ENCODE peak calls at places on chromosomes 12 and 14, in seven cellular contexts. One of them, this sample, is unnamed.

GRCh38 chr14:64702493-64703392 is 1.5 kb upstream of the PLEKHG3 start:
- DNase-seq in thoracic aorta: no peak
- DNase-seq in foreskin fibroblast: no peak
- DNase-seq in cardiac fibroblast: no peak
- DNase-seq in heart right ventricle: no peak
- DNase-seq in astrocyte of the spinal cord: no peak
- DNase-seq in hepatocyte: peak; percentile 84
- DNase-seq in this sample: no peak

GRCh38 chr12:65536876-65537661 is 258.6 kb downstream of the MSRB3 start:
- DNase-seq in thoracic aorta: peak; percentile 63
- DNase-seq in foreskin fibroblast: peak; percentile 98
- DNase-seq in cardiac fibroblast: peak; percentile 100
- DNase-seq in heart right ventricle: peak; percentile 14
- DNase-seq in astrocyte of the spinal cord: peak; percentile 100
- DNase-seq in hepatocyte: peak; percentile 69
- DNase-seq in this sample: peak; percentile 100

GRCh38 chr12:113328368-113328889 is 6.5 kb downstream of the SLC8B1 start:
- DNase-seq in thoracic aorta: no peak
- DNase-seq in foreskin fibroblast: no peak
- DNase-seq in cardiac fibroblast: no peak
- DNase-seq in heart right ventricle: no peak
- DNase-seq in astrocyte of the spinal cord: no peak
- DNase-seq in hepatocyte: no peak
- DNase-seq in this sample: no peak

GRCh38 chr12:114306646-114307045 is 99.3 kb downstream of the TBX5 start:
- DNase-seq in thoracic aorta: no peak
- DNase-seq in foreskin fibroblast: peak; percentile 84
- DNase-seq in cardiac fibroblast: peak; percentile 45
- DNase-seq in heart right ventricle: no peak
- DNase-seq in astrocyte of the spinal cord: no peak
- DNase-seq in hepatocyte: no peak
- DNase-seq in this sample: peak; percentile 53

GRCh38 chr12:106080111-106080732 is 58.5 kb downstream of the NUAK1 start:
- DNase-seq in thoracic aorta: no peak
- DNase-seq in foreskin fibroblast: peak; percentile 80
- DNase-seq in cardiac fibroblast: peak; percentile 66
- DNase-seq in heart right ventricle: no peak
- DNase-seq in astrocyte of the spinal cord: peak; percentile 75
- DNase-seq in hepatocyte: no peak
- DNase-seq in this sample: no peak

GRCh38 chr12:113130457-113131135 is 5.0 kb downstream of the RASAL1 start:
- DNase-seq in thoracic aorta: no peak
- DNase-seq in foreskin fibroblast: peak; percentile 20
- DNase-seq in cardiac fibroblast: no peak
- DNase-seq in heart right ventricle: no peak
- DNase-seq in astrocyte of the spinal cord: no peak
- DNase-seq in hepatocyte: no peak
- DNase-seq in this sample: no peak

GRCh38 chr14:78135450-78135891 is 34.7 kb upstream of the NRXN3 start:
- DNase-seq in thoracic aorta: no peak
- DNase-seq in foreskin fibroblast: no peak
- DNase-seq in cardiac fibroblast: no peak
- DNase-seq in heart right ventricle: no peak
- DNase-seq in astrocyte of the spinal cord: peak; percentile 40
- DNase-seq in hepatocyte: no peak
- DNase-seq in this sample: no peak

GRCh38 chr12:16112151-16112550 is 165.3 kb downstream of the SLC15A5 start:
- DNase-seq in thoracic aorta: no peak
- DNase-seq in foreskin fibroblast: no peak
- DNase-seq in cardiac fibroblast: no peak
- DNase-seq in heart right ventricle: no peak
- DNase-seq in astrocyte of the spinal cord: no peak
- DNase-seq in hepatocyte: no peak
- DNase-seq in this sample: no peak

GRCh38 chr14:85471744-85472143 is 58.2 kb upstream of the FLRT2 start:
- DNase-seq in thoracic aorta: no peak
- DNase-seq in foreskin fibroblast: peak; percentile 95
- DNase-seq in cardiac fibroblast: peak; percentile 93
- DNase-seq in heart right ventricle: peak; percentile 36
- DNase-seq in astrocyte of the spinal cord: peak; percentile 92
- DNase-seq in hepatocyte: peak; percentile 32
- DNase-seq in this sample: peak; percentile 91

GRCh38 chr12:102034346-102034745 is 27.4 kb downstream of the WASHC3 start:
- DNase-seq in thoracic aorta: no peak
- DNase-seq in foreskin fibroblast: no peak
- DNase-seq in cardiac fibroblast: peak; percentile 23
- DNase-seq in heart right ventricle: no peak
- DNase-seq in astrocyte of the spinal cord: peak; percentile 65
- DNase-seq in hepatocyte: no peak
- DNase-seq in this sample: no peak

GRCh38 chr12:100375023-100375737 is 18.3 kb downstream of the SLC17A8 start:
- DNase-seq in thoracic aorta: no peak
- DNase-seq in foreskin fibroblast: peak; percentile 25
- DNase-seq in cardiac fibroblast: peak; percentile 41
- DNase-seq in heart right ventricle: peak; percentile 74
- DNase-seq in astrocyte of the spinal cord: peak; percentile 72
- DNase-seq in hepatocyte: no peak
- DNase-seq in this sample: peak; percentile 15

GRCh38 chr12:74917743-74918142 is 291.9 kb downstream of the KCNC2 start:
- DNase-seq in thoracic aorta: no peak
- DNase-seq in foreskin fibroblast: no peak
- DNase-seq in cardiac fibroblast: no peak
- DNase-seq in heart right ventricle: no peak
- DNase-seq in astrocyte of the spinal cord: no peak
- DNase-seq in hepatocyte: no peak
- DNase-seq in this sample: no peak

GRCh38 chr12:42744539-42745156 is 155.1 kb upstream of the PRICKLE1 start:
- DNase-seq in thoracic aorta: no peak
- DNase-seq in foreskin fibroblast: peak; percentile 81
- DNase-seq in cardiac fibroblast: peak; percentile 78
- DNase-seq in heart right ventricle: no peak
- DNase-seq in astrocyte of the spinal cord: no peak
- DNase-seq in hepatocyte: peak; percentile 71
- DNase-seq in this sample: no peak

GRCh38 chr12:46546634-46547273 is 174.2 kb upstream of the SLC38A2 start:
- DNase-seq in thoracic aorta: no peak
- DNase-seq in foreskin fibroblast: peak; percentile 55
- DNase-seq in cardiac fibroblast: no peak
- DNase-seq in heart right ventricle: no peak
- DNase-seq in astrocyte of the spinal cord: no peak
- DNase-seq in hepatocyte: no peak
- DNase-seq in this sample: no peak

GRCh38 chr12:52748578-52748977 is 28.6 kb downstream of the KRT76 start:
- DNase-seq in thoracic aorta: no peak
- DNase-seq in foreskin fibroblast: no peak
- DNase-seq in cardiac fibroblast: no peak
- DNase-seq in heart right ventricle: no peak
- DNase-seq in astrocyte of the spinal cord: no peak
- DNase-seq in hepatocyte: no peak
- DNase-seq in this sample: no peak

GRCh38 chr14:63493246-63493645 is 49.9 kb downstream of the PPP2R5E start:
- DNase-seq in thoracic aorta: no peak
- DNase-seq in foreskin fibroblast: peak; percentile 57
- DNase-seq in cardiac fibroblast: peak; percentile 27
- DNase-seq in heart right ventricle: no peak
- DNase-seq in astrocyte of the spinal cord: no peak
- DNase-seq in hepatocyte: peak; percentile 23
- DNase-seq in this sample: no peak

GRCh38 chr12:50505386-50505827 is 622 bp downstream of the DIP2B start:
- DNase-seq in thoracic aorta: no peak
- DNase-seq in foreskin fibroblast: peak; percentile 41
- DNase-seq in cardiac fibroblast: peak; percentile 27
- DNase-seq in heart right ventricle: peak; percentile 18
- DNase-seq in astrocyte of the spinal cord: peak; percentile 23
- DNase-seq in hepatocyte: peak; percentile 34
- DNase-seq in this sample: no peak

GRCh38 chr12:106431839-106432411 is 74.4 kb downstream of the POLR3B start:
- DNase-seq in thoracic aorta: no peak
- DNase-seq in foreskin fibroblast: no peak
- DNase-seq in cardiac fibroblast: no peak
- DNase-seq in heart right ventricle: no peak
- DNase-seq in astrocyte of the spinal cord: no peak
- DNase-seq in hepatocyte: no peak
- DNase-seq in this sample: no peak

GRCh38 chr12:103729499-103729898 is 111.5 kb downstream of the NT5DC3 start:
- DNase-seq in thoracic aorta: no peak
- DNase-seq in foreskin fibroblast: no peak
- DNase-seq in cardiac fibroblast: no peak
- DNase-seq in heart right ventricle: no peak
- DNase-seq in astrocyte of the spinal cord: no peak
- DNase-seq in hepatocyte: no peak
- DNase-seq in this sample: no peak

GRCh38 chr14:74955229-74955999 is at the start of gene PGF:
- DNase-seq in thoracic aorta: no peak
- DNase-seq in foreskin fibroblast: peak; percentile 80
- DNase-seq in cardiac fibroblast: peak; percentile 44
- DNase-seq in heart right ventricle: peak; percentile 71
- DNase-seq in astrocyte of the spinal cord: peak; percentile 30
- DNase-seq in hepatocyte: peak; percentile 86
- DNase-seq in this sample: no peak

GRCh38 chr14:74956000-74956279 is 543 bp upstream of the PGF start:
- DNase-seq in thoracic aorta: no peak
- DNase-seq in foreskin fibroblast: no peak
- DNase-seq in cardiac fibroblast: no peak
- DNase-seq in heart right ventricle: no peak
- DNase-seq in astrocyte of the spinal cord: no peak
- DNase-seq in hepatocyte: no peak
- DNase-seq in this sample: no peak

GRCh38 chr14:74953686-74954085 is 1.7 kb downstream of the PGF start:
- DNase-seq in thoracic aorta: no peak
- DNase-seq in foreskin fibroblast: no peak
- DNase-seq in cardiac fibroblast: no peak
- DNase-seq in heart right ventricle: no peak
- DNase-seq in astrocyte of the spinal cord: no peak
- DNase-seq in hepatocyte: no peak
- DNase-seq in this sample: no peak

GRCh38 chr14:74954232-74954946 is 1.0 kb downstream of the PGF start:
- DNase-seq in thoracic aorta: no peak
- DNase-seq in foreskin fibroblast: peak; percentile 42
- DNase-seq in cardiac fibroblast: no peak
- DNase-seq in heart right ventricle: no peak
- DNase-seq in astrocyte of the spinal cord: no peak
- DNase-seq in hepatocyte: peak; percentile 63
- DNase-seq in this sample: no peak

DNA sequence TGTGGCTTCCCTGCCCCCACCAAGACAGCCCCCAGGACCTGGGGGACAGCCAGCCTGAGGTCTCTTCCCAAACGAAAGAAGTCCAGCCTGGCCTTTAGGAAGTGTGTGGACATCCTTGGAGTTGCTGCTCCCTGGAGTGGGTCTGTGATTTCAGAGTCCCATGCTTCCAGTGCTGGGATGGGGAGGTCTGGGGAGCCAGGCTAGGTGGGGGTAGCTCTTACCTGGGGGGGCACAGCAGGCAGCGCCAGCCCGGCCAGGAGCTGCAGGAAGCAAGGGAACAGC is 509 bp downstream of the PGF start:
- DNase-seq in thoracic aorta: no peak
- DNase-seq in foreskin fibroblast: no peak
- DNase-seq in cardiac fibroblast: no peak
- DNase-seq in heart right ventricle: no peak
- DNase-seq in astrocyte of the spinal cord: no peak
- DNase-seq in hepatocyte: no peak
- DNase-seq in this sample: no peak
- H3K4me3 ChIP-seq in thoracic aorta: peak overlapping the region; percentile 75
- H3K4me3 ChIP-seq in foreskin fibroblast: peak overlapping the region; percentile 72
- H3K4me3 ChIP-seq in cardiac fibroblast: peak overlapping the region; percentile 61
- H3K4me3 ChIP-seq in heart right ventricle: peak overlapping the region; percentile 71
- H3K4me3 ChIP-seq in astrocyte of the spinal cord: peak overlapping the region; percentile 59
- H3K4me3 ChIP-seq in hepatocyte: peak overlapping the region; percentile 41
- H3K4me3 ChIP-seq in this sample: peak overlapping the region; percentile 71

GRCh38 chr14:105862581-105863239 is 336.3 kb downstream of the TMEM121 start:
- DNase-seq in thoracic aorta: no peak
- DNase-seq in foreskin fibroblast: no peak
- DNase-seq in cardiac fibroblast: no peak
- DNase-seq in heart right ventricle: no peak
- DNase-seq in astrocyte of the spinal cord: no peak
- DNase-seq in hepatocyte: no peak
- DNase-seq in this sample: no peak

GRCh38 chr14:105861985-105862465 is 335.6 kb downstream of the TMEM121 start:
- DNase-seq in thoracic aorta: no peak
- DNase-seq in foreskin fibroblast: no peak
- DNase-seq in cardiac fibroblast: no peak
- DNase-seq in heart right ventricle: no peak
- DNase-seq in astrocyte of the spinal cord: no peak
- DNase-seq in hepatocyte: no peak
- DNase-seq in this sample: no peak

GRCh38 chr14:105864651-105865265 is 338.4 kb downstream of the TMEM121 start:
- DNase-seq in thoracic aorta: no peak
- DNase-seq in foreskin fibroblast: no peak
- DNase-seq in cardiac fibroblast: no peak
- DNase-seq in heart right ventricle: no peak
- DNase-seq in astrocyte of the spinal cord: no peak
- DNase-seq in hepatocyte: no peak
- DNase-seq in this sample: no peak

GRCh38 chr14:105864116-105864515 is 337.7 kb downstream of the TMEM121 start:
- DNase-seq in thoracic aorta: no peak
- DNase-seq in foreskin fibroblast: no peak
- DNase-seq in cardiac fibroblast: no peak
- DNase-seq in heart right ventricle: no peak
- DNase-seq in astrocyte of the spinal cord: no peak
- DNase-seq in hepatocyte: no peak
- DNase-seq in this sample: no peak

GRCh38 chr14:105863296-105864108 is 337.1 kb downstream of the TMEM121 start:
- DNase-seq in thoracic aorta: no peak
- DNase-seq in foreskin fibroblast: no peak
- DNase-seq in cardiac fibroblast: no peak
- DNase-seq in heart right ventricle: no peak
- DNase-seq in astrocyte of the spinal cord: no peak
- DNase-seq in hepatocyte: no peak
- DNase-seq in this sample: no peak
- H3K4me3 ChIP-seq in thoracic aorta: no peak overlapping the region
- H3K4me3 ChIP-seq in foreskin fibroblast: no peak overlapping the region
- H3K4me3 ChIP-seq in cardiac fibroblast: no peak overlapping the region
- H3K4me3 ChIP-seq in heart right ventricle: no peak overlapping the region
- H3K4me3 ChIP-seq in astrocyte of the spinal cord: no peak overlapping the region
- H3K4me3 ChIP-seq in hepatocyte: no peak overlapping the region
- H3K4me3 ChIP-seq in this sample: no peak overlapping the region

DNA sequence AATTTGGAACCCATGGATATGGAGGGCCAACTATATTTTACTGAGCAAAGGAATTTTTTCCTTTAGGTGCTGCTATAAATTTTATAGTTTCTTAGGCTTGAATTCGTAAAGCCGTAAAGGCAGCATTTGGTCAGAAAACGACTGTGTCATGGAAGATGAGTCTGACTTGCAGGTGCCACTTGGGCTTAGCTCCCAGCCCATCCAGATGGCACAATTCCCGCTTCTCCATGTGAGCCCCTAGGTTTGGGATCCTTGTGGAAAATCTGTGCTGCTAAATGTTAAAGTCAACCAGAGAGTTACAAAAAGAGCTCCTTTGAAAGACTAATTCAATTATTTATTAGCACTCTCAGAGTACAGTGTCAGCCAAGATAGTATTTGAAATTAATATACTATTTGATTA is 120.1 kb upstream of the NPAS3 start:
- DNase-seq in thoracic aorta: no peak
- DNase-seq in foreskin fibroblast: no peak
- DNase-seq in cardiac fibroblast: no peak
- DNase-seq in heart right ventricle: no peak
- DNase-seq in astrocyte of the spinal cord: no peak
- DNase-seq in hepatocyte: no peak
- DNase-seq in this sample: no peak
- H3K4me3 ChIP-seq in thoracic aorta: no peak overlapping the region
- H3K4me3 ChIP-seq in foreskin fibroblast: no peak overlapping the region
- H3K4me3 ChIP-seq in cardiac fibroblast: no peak overlapping the region
- H3K4me3 ChIP-seq in heart right ventricle: no peak overlapping the region
- H3K4me3 ChIP-seq in astrocyte of the spinal cord: no peak overlapping the region
- H3K4me3 ChIP-seq in hepatocyte: no peak overlapping the region
- H3K4me3 ChIP-seq in this sample: no peak overlapping the region

GRCh38 chr12:128820723-128821432 is 2.9 kb downstream of the SLC15A4 start:
- DNase-seq in thoracic aorta: no peak
- DNase-seq in foreskin fibroblast: peak; percentile 34
- DNase-seq in cardiac fibroblast: no peak
- DNase-seq in heart right ventricle: peak; percentile 60
- DNase-seq in astrocyte of the spinal cord: no peak
- DNase-seq in hepatocyte: no peak
- DNase-seq in this sample: no peak
- H3K4me3 ChIP-seq in thoracic aorta: no peak overlapping the region
- H3K4me3 ChIP-seq in foreskin fibroblast: no peak overlapping the region
- H3K4me3 ChIP-seq in cardiac fibroblast: no peak overlapping the region
- H3K4me3 ChIP-seq in heart right ventricle: no peak overlapping the region
- H3K4me3 ChIP-seq in astrocyte of the spinal cord: no peak overlapping the region
- H3K4me3 ChIP-seq in hepatocyte: no peak overlapping the region
- H3K4me3 ChIP-seq in this sample: no peak overlapping the region